ENCODE peak calls at places on chromosome 15, in six cellular contexts. One of them, this sample, is unnamed.

GRCh38 chr15:58137686-58138085 is 495 bp upstream of the AQP9 start:
- DNase-seq in transverse colon: no peak
- DNase-seq in cardiac muscle cell: no peak
- DNase-seq in HCT116: no peak
- DNase-seq in mucosa of descending colon: no peak
- DNase-seq in chondrocyte: no peak
- DNase-seq in this sample: no peak

GRCh38 chr15:77749998-77750540 is 117.4 kb upstream of the LINGO1 start:
- DNase-seq in HCT116: no peak
- DNase-seq in transverse colon: no peak
- DNase-seq in mucosa of descending colon: no peak
- DNase-seq in chondrocyte: no peak
- DNase-seq in cardiac muscle cell: no peak
- DNase-seq in this sample: no peak

GRCh38 chr15:59611277-59612260 is at the start of gene GCNT3:
- DNase-seq in cardiac muscle cell: peak; percentile 17
- DNase-seq in transverse colon: peak; percentile 44
- DNase-seq in chondrocyte: no peak
- DNase-seq in HCT116: peak; percentile 32
- DNase-seq in mucosa of descending colon: no peak
- DNase-seq in this sample: peak; percentile 65

GRCh38 chr15:98658831-98659699 is 10.7 kb downstream of the IGF1R start:
- DNase-seq in HCT116: peak; percentile 33
- DNase-seq in mucosa of descending colon: no peak
- DNase-seq in chondrocyte: no peak
- DNase-seq in cardiac muscle cell: peak; percentile 74
- DNase-seq in transverse colon: peak; percentile 21
- DNase-seq in this sample: peak; percentile 71

GRCh38 chr15:51403072-51403878 is 61.8 kb downstream of the GLDN start:
- DNase-seq in chondrocyte: no peak
- DNase-seq in HCT116: peak; percentile 23
- DNase-seq in cardiac muscle cell: peak; percentile 69
- DNase-seq in transverse colon: no peak
- DNase-seq in mucosa of descending colon: no peak
- DNase-seq in this sample: peak; percentile 37

GRCh38 chr15:60507596-60508424 is 28.9 kb upstream of the ICE2 start:
- DNase-seq in transverse colon: peak; percentile 33
- DNase-seq in mucosa of descending colon: no peak
- DNase-seq in cardiac muscle cell: peak; percentile 78
- DNase-seq in HCT116: peak; percentile 54
- DNase-seq in chondrocyte: no peak
- DNase-seq in this sample: peak; percentile 62

GRCh38 chr15:68489426-68489825 is 57.5 kb upstream of the ITGA11 start:
- DNase-seq in HCT116: no peak
- DNase-seq in cardiac muscle cell: no peak
- DNase-seq in chondrocyte: no peak
- DNase-seq in mucosa of descending colon: no peak
- DNase-seq in transverse colon: no peak
- DNase-seq in this sample: no peak

GRCh38 chr15:31869640-31870335 is 160.5 kb upstream of the CHRNA7 start:
- DNase-seq in chondrocyte: no peak
- DNase-seq in cardiac muscle cell: peak; percentile 3
- DNase-seq in transverse colon: peak; percentile 24
- DNase-seq in HCT116: no peak
- DNase-seq in mucosa of descending colon: peak; percentile 60
- DNase-seq in this sample: no peak

GRCh38 chr15:74802862-74803447 is 9.7 kb upstream of the LMAN1L start:
- DNase-seq in chondrocyte: no peak
- DNase-seq in mucosa of descending colon: no peak
- DNase-seq in transverse colon: no peak
- DNase-seq in cardiac muscle cell: no peak
- DNase-seq in HCT116: no peak
- DNase-seq in this sample: no peak

GRCh38 chr15:99574502-99574901 is 8.7 kb downstream of the MEF2A start:
- DNase-seq in chondrocyte: no peak
- DNase-seq in mucosa of descending colon: no peak
- DNase-seq in cardiac muscle cell: no peak
- DNase-seq in transverse colon: no peak
- DNase-seq in HCT116: no peak
- DNase-seq in this sample: no peak

GRCh38 chr15:42367041-42367440 is 7.7 kb downstream of the CAPN3 start:
- DNase-seq in cardiac muscle cell: peak; percentile 40
- DNase-seq in mucosa of descending colon: no peak
- DNase-seq in HCT116: no peak
- DNase-seq in transverse colon: no peak
- DNase-seq in chondrocyte: no peak
- DNase-seq in this sample: no peak

GRCh38 chr15:68829068-68829467 is 8.4 kb upstream of the ANP32A start:
- DNase-seq in mucosa of descending colon: no peak
- DNase-seq in chondrocyte: no peak
- DNase-seq in transverse colon: no peak
- DNase-seq in HCT116: no peak
- DNase-seq in cardiac muscle cell: no peak
- DNase-seq in this sample: peak; percentile 15

GRCh38 chr15:55768670-55769185 is 25.8 kb upstream of the PRTG start:
- DNase-seq in transverse colon: no peak
- DNase-seq in HCT116: no peak
- DNase-seq in mucosa of descending colon: no peak
- DNase-seq in chondrocyte: no peak
- DNase-seq in cardiac muscle cell: no peak
- DNase-seq in this sample: no peak

GRCh38 chr15:25683911-25684310 is 179.2 kb downstream of the ATP10A start:
- DNase-seq in mucosa of descending colon: no peak
- DNase-seq in chondrocyte: no peak
- DNase-seq in cardiac muscle cell: no peak
- DNase-seq in HCT116: no peak
- DNase-seq in transverse colon: no peak
- DNase-seq in this sample: no peak

GRCh38 chr15:74043425-74044266 is 38.7 kb downstream of the GOLGA6A start:
- DNase-seq in chondrocyte: no peak
- DNase-seq in HCT116: no peak
- DNase-seq in transverse colon: no peak
- DNase-seq in mucosa of descending colon: no peak
- DNase-seq in cardiac muscle cell: no peak
- DNase-seq in this sample: no peak

GRCh38 chr15:59541750-59542149 is 69.8 kb upstream of the GCNT3 start:
- DNase-seq in mucosa of descending colon: no peak
- DNase-seq in transverse colon: no peak
- DNase-seq in HCT116: no peak
- DNase-seq in chondrocyte: no peak
- DNase-seq in cardiac muscle cell: no peak
- DNase-seq in this sample: no peak

GRCh38 chr15:85973584-85974347 is 105.9 kb upstream of the AGBL1 start:
- DNase-seq in HCT116: no peak
- DNase-seq in mucosa of descending colon: no peak
- DNase-seq in chondrocyte: no peak
- DNase-seq in transverse colon: no peak
- DNase-seq in cardiac muscle cell: no peak
- DNase-seq in this sample: no peak

GRCh38 chr15:80785335-80785734 is 6.2 kb downstream of the CEMIP start:
- DNase-seq in transverse colon: no peak
- DNase-seq in cardiac muscle cell: no peak
- DNase-seq in mucosa of descending colon: no peak
- DNase-seq in chondrocyte: no peak
- DNase-seq in HCT116: no peak
- DNase-seq in this sample: no peak

GRCh38 chr15:41492597-41493204 is 973 bp upstream of the ITPKA start:
- DNase-seq in HCT116: no peak
- DNase-seq in chondrocyte: no peak
- DNase-seq in mucosa of descending colon: peak; percentile 45
- DNase-seq in cardiac muscle cell: no peak
- DNase-seq in transverse colon: no peak
- DNase-seq in this sample: no peak

GRCh38 chr15:89633585-89633984 is 21.7 kb downstream of the KIF7 start:
- DNase-seq in chondrocyte: peak; percentile 81
- DNase-seq in mucosa of descending colon: no peak
- DNase-seq in HCT116: no peak
- DNase-seq in transverse colon: no peak
- DNase-seq in cardiac muscle cell: no peak
- DNase-seq in this sample: no peak
- TF ChIP-seq CTCF in chondrocyte: no peak
- TF ChIP-seq CTCF in mucosa of descending colon: no peak
- TF ChIP-seq CTCF in HCT116: no peak
- TF ChIP-seq CTCF in transverse colon: no peak
- TF ChIP-seq CTCF in cardiac muscle cell: no peak
- TF ChIP-seq CTCF in this sample: no peak

DNA sequence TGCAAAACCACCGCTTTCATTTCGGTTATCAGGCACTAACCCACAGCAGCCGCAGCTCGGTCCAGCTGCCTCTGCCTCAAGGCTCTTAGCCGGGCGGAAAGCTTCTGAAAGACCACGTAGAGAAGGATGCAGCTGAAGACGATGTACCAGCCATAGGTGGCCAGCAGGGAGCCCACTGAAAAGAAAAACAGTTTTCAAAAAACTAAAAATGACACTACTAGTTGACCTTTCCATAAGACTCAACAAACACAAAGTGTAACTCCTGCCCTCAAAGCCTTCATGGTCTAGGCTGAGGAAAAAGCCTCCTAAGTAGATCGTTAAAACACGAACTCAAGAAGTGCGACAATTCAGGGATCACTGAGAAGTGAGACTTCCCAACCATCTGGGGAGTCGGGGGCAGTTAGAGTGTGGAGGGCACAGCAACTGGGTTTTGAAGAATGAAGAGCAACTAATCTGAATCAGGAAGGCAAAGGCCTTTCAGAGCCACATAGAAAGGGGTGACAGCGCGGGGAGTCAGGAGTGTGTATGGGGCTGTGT is 716 bp downstream of the SELENOS start:
- DNase-seq in transverse colon: no peak
- DNase-seq in chondrocyte: no peak
- DNase-seq in mucosa of descending colon: no peak
- DNase-seq in cardiac muscle cell: peak; percentile 60
- DNase-seq in HCT116: no peak
- DNase-seq in this sample: peak; percentile 28
- TF ChIP-seq CTCF in transverse colon: peak; percentile 58
- TF ChIP-seq CTCF in chondrocyte: peak; percentile 75
- TF ChIP-seq CTCF in mucosa of descending colon: no peak
- TF ChIP-seq CTCF in cardiac muscle cell: peak; percentile 45
- TF ChIP-seq CTCF in HCT116: no peak
- TF ChIP-seq CTCF in this sample: peak; percentile 20

GRCh38 chr15:37517106-37517505 is 416.8 kb upstream of the MEIS2 start:
- DNase-seq in cardiac muscle cell: no peak
- DNase-seq in mucosa of descending colon: no peak
- DNase-seq in transverse colon: no peak
- DNase-seq in HCT116: no peak
- DNase-seq in chondrocyte: no peak
- DNase-seq in this sample: no peak

GRCh38 chr15:37517506-37517905 is 416.9 kb upstream of the TMCO5A start:
- DNase-seq in mucosa of descending colon: no peak
- DNase-seq in HCT116: no peak
- DNase-seq in transverse colon: no peak
- DNase-seq in chondrocyte: no peak
- DNase-seq in cardiac muscle cell: no peak
- DNase-seq in this sample: no peak

GRCh38 chr15:37520882-37521281 is 413.6 kb upstream of the TMCO5A start:
- DNase-seq in cardiac muscle cell: no peak
- DNase-seq in chondrocyte: no peak
- DNase-seq in transverse colon: no peak
- DNase-seq in HCT116: no peak
- DNase-seq in mucosa of descending colon: no peak
- DNase-seq in this sample: no peak

GRCh38 chr15:37518436-37518835 is 416.0 kb upstream of the TMCO5A start:
- DNase-seq in transverse colon: no peak
- DNase-seq in chondrocyte: no peak
- DNase-seq in cardiac muscle cell: no peak
- DNase-seq in mucosa of descending colon: no peak
- DNase-seq in HCT116: no peak
- DNase-seq in this sample: no peak

GRCh38 chr15:37520026-37520425 is 414.4 kb upstream of the TMCO5A start:
- DNase-seq in mucosa of descending colon: no peak
- DNase-seq in cardiac muscle cell: no peak
- DNase-seq in transverse colon: no peak
- DNase-seq in HCT116: no peak
- DNase-seq in chondrocyte: no peak
- DNase-seq in this sample: no peak
- TF ChIP-seq CTCF in mucosa of descending colon: no peak
- TF ChIP-seq CTCF in cardiac muscle cell: no peak
- TF ChIP-seq CTCF in transverse colon: no peak
- TF ChIP-seq CTCF in HCT116: no peak
- TF ChIP-seq CTCF in chondrocyte: no peak
- TF ChIP-seq CTCF in this sample: no peak

GRCh38 chr15:82086243-82086995 is 40.6 kb upstream of the MEX3B start:
- DNase-seq in chondrocyte: no peak
- DNase-seq in transverse colon: no peak
- DNase-seq in cardiac muscle cell: no peak
- DNase-seq in HCT116: no peak
- DNase-seq in mucosa of descending colon: no peak
- DNase-seq in this sample: no peak

GRCh38 chr15:82080774-82081173 is 35.0 kb upstream of the MEX3B start:
- DNase-seq in HCT116: no peak
- DNase-seq in mucosa of descending colon: no peak
- DNase-seq in chondrocyte: no peak
- DNase-seq in cardiac muscle cell: no peak
- DNase-seq in transverse colon: no peak
- DNase-seq in this sample: no peak

GRCh38 chr15:82079736-82080135 is 33.9 kb upstream of the MEX3B start:
- DNase-seq in transverse colon: no peak
- DNase-seq in chondrocyte: no peak
- DNase-seq in cardiac muscle cell: peak; percentile 11
- DNase-seq in mucosa of descending colon: no peak
- DNase-seq in HCT116: no peak
- DNase-seq in this sample: no peak

GRCh38 chr15:82081904-82082810 is 36.3 kb upstream of the MEX3B start:
- DNase-seq in transverse colon: no peak
- DNase-seq in chondrocyte: no peak
- DNase-seq in cardiac muscle cell: peak; percentile 86
- DNase-seq in HCT116: no peak
- DNase-seq in mucosa of descending colon: no peak
- DNase-seq in this sample: no peak
- TF ChIP-seq CTCF in transverse colon: no peak
- TF ChIP-seq CTCF in chondrocyte: peak; percentile 75
- TF ChIP-seq CTCF in cardiac muscle cell: peak; percentile 24
- TF ChIP-seq CTCF in HCT116: peak; percentile 31
- TF ChIP-seq CTCF in mucosa of descending colon: no peak
- TF ChIP-seq CTCF in this sample: peak; percentile 17

DNA sequence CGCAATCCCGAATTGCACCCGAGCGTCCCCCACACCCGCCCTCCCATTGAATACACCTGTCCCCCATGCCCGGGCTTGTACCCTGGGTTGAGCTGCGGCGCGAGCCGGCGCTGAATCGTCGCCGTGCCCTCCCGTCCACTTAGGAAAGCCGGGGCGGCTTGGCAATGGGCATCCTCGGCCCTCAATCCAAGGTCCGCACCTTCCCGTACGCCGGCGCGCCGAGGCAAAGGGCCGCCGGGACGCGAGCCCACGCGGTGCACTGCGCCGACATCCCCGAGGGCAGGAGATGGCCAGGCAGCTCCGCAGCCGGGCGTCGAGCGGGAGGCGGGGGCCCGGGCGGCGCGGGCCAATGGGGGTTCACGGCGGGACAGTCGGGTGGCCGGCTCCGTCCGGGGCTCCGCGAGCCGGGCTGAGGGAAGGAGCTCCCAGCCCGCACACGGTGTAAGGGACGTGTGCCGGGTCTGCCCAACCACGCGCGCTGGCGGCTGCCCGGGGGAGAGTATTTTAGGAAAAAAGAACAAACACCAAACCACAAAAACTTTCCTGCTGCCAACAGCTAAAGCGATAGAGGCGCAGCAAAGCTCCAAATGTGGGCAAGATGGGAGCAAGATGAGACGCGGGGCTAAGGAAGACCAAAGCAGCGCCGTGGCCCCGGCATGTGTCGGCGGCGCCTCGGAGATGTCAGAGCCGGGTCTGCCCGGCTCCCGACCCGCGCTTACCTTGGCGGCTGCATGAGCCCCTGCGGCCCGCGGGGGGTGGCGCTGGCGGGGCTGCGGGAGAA is 621 bp downstream of the RGMA start:
- DNase-seq in HCT116: no peak
- DNase-seq in transverse colon: no peak
- DNase-seq in chondrocyte: no peak
- DNase-seq in mucosa of descending colon: no peak
- DNase-seq in cardiac muscle cell: peak; percentile 15
- DNase-seq in this sample: peak; percentile 50
- TF ChIP-seq CTCF in HCT116: no peak
- TF ChIP-seq CTCF in transverse colon: peak; percentile 5
- TF ChIP-seq CTCF in chondrocyte: peak; percentile 70
- TF ChIP-seq CTCF in mucosa of descending colon: no peak
- TF ChIP-seq CTCF in cardiac muscle cell: no peak
- TF ChIP-seq CTCF in this sample: no peak

This sample was measured in Calu3.